ENCODE peak calls at places on chromosomes 12 and 14, in six cellular contexts. One of them, this sample, is unnamed.
A peak's percentile ranks its signal among the peaks of the same experiment; 100 is the strongest.

GRCh38 chr12:132329739-132330548 is 555 bp upstream of the GALNT9 start:
- DNase-seq in caudate nucleus: no peak
- DNase-seq in SK-N-DZ: no peak
- DNase-seq in NCI-H146: no peak
- DNase-seq in activated CD8-positive, alpha-beta T cell treated with anti-CD3 and anti-CD28 coated beads, Interleukin-2, amount 10 ng/mL, durations not matched to agents 7 days and 5 days: no peak
- DNase-seq in left colon: no peak
- DNase-seq in this sample: no peak

GRCh38 chr14:99069946-99070345 is 202.1 kb downstream of the BCL11B start:
- DNase-seq in SK-N-DZ: no peak
- DNase-seq in caudate nucleus: no peak
- DNase-seq in NCI-H146: no peak
- DNase-seq in activated CD8-positive, alpha-beta T cell treated with anti-CD3 and anti-CD28 coated beads, Interleukin-2, amount 10 ng/mL, durations not matched to agents 7 days and 5 days: peak; percentile 11
- DNase-seq in left colon: no peak
- DNase-seq in this sample: no peak

GRCh38 chr12:82174936-82175335 is 183.3 kb downstream of the CCDC59 start:
- DNase-seq in SK-N-DZ: no peak
- DNase-seq in activated CD8-positive, alpha-beta T cell treated with anti-CD3 and anti-CD28 coated beads, Interleukin-2, amount 10 ng/mL, durations not matched to agents 7 days and 5 days: no peak
- DNase-seq in left colon: no peak
- DNase-seq in NCI-H146: peak; percentile 90
- DNase-seq in caudate nucleus: no peak
- DNase-seq in this sample: no peak

GRCh38 chr12:92695056-92695455 is 7.7 kb upstream of the PLEKHG7 start:
- DNase-seq in SK-N-DZ: no peak
- DNase-seq in left colon: no peak
- DNase-seq in caudate nucleus: no peak
- DNase-seq in activated CD8-positive, alpha-beta T cell treated with anti-CD3 and anti-CD28 coated beads, Interleukin-2, amount 10 ng/mL, durations not matched to agents 7 days and 5 days: no peak
- DNase-seq in NCI-H146: no peak
- DNase-seq in this sample: no peak

GRCh38 chr14:24343795-24344660 is 4.2 kb upstream of the RIPK3 start:
- DNase-seq in NCI-H146: no peak
- DNase-seq in activated CD8-positive, alpha-beta T cell treated with anti-CD3 and anti-CD28 coated beads, Interleukin-2, amount 10 ng/mL, durations not matched to agents 7 days and 5 days: no peak
- DNase-seq in left colon: peak; percentile 28
- DNase-seq in SK-N-DZ: no peak
- DNase-seq in caudate nucleus: no peak
- DNase-seq in this sample: no peak

GRCh38 chr12:121811434-121812319 is 7.9 kb downstream of the SETD1B start:
- DNase-seq in SK-N-DZ: peak; percentile 74
- DNase-seq in left colon: peak; percentile 73
- DNase-seq in NCI-H146: peak; percentile 89
- DNase-seq in caudate nucleus: peak; percentile 28
- DNase-seq in activated CD8-positive, alpha-beta T cell treated with anti-CD3 and anti-CD28 coated beads, Interleukin-2, amount 10 ng/mL, durations not matched to agents 7 days and 5 days: peak; percentile 71
- DNase-seq in this sample: peak; percentile 58

GRCh38 chr12:52221912-52222457 is 11.1 kb upstream of the KRT7 start:
- DNase-seq in NCI-H146: peak; percentile 42
- DNase-seq in caudate nucleus: peak; percentile 39
- DNase-seq in activated CD8-positive, alpha-beta T cell treated with anti-CD3 and anti-CD28 coated beads, Interleukin-2, amount 10 ng/mL, durations not matched to agents 7 days and 5 days: peak; percentile 86
- DNase-seq in left colon: peak; percentile 76
- DNase-seq in SK-N-DZ: no peak
- DNase-seq in this sample: peak; percentile 42

GRCh38 chr14:30034049-30034635 is 106.5 kb upstream of the PRKD1 start:
- DNase-seq in SK-N-DZ: peak; percentile 9
- DNase-seq in activated CD8-positive, alpha-beta T cell treated with anti-CD3 and anti-CD28 coated beads, Interleukin-2, amount 10 ng/mL, durations not matched to agents 7 days and 5 days: no peak
- DNase-seq in caudate nucleus: no peak
- DNase-seq in left colon: no peak
- DNase-seq in NCI-H146: peak; percentile 84
- DNase-seq in this sample: no peak

GRCh38 chr14:24058260-24058950 is 6.6 kb downstream of the CARMIL3 start:
- DNase-seq in NCI-H146: peak; percentile 60
- DNase-seq in activated CD8-positive, alpha-beta T cell treated with anti-CD3 and anti-CD28 coated beads, Interleukin-2, amount 10 ng/mL, durations not matched to agents 7 days and 5 days: peak; percentile 81
- DNase-seq in caudate nucleus: peak; percentile 46
- DNase-seq in SK-N-DZ: peak; percentile 73
- DNase-seq in left colon: peak; percentile 43
- DNase-seq in this sample: peak; percentile 73

GRCh38 chr12:1281683-1282366 is 290.8 kb downstream of the ERC1 start:
- DNase-seq in left colon: no peak
- DNase-seq in NCI-H146: no peak
- DNase-seq in activated CD8-positive, alpha-beta T cell treated with anti-CD3 and anti-CD28 coated beads, Interleukin-2, amount 10 ng/mL, durations not matched to agents 7 days and 5 days: no peak
- DNase-seq in caudate nucleus: no peak
- DNase-seq in SK-N-DZ: no peak
- DNase-seq in this sample: no peak

This sample was measured in amygdala.